ENCODE peak calls at places on chromosomes 6 and 20, in six cellular contexts. One of them, this sample, is unnamed.

GRCh38 chr6:143064996-143065683 is 4.5 kb downstream of the AIG1 start:
- DNase-seq in breast epithelium: no peak
- DNase-seq in adrenal gland: no peak
- DNase-seq in ovary: no peak
- DNase-seq in H54: no peak
- DNase-seq in HepG2: peak
- DNase-seq in this sample: no peak

GRCh38 chr20:18187020-18187419 is 49.4 kb downstream of the KAT14 start:
- DNase-seq in breast epithelium: no peak
- DNase-seq in adrenal gland: no peak
- DNase-seq in ovary: no peak
- DNase-seq in H54: no peak
- DNase-seq in HepG2: no peak
- DNase-seq in this sample: no peak

GRCh38 chr6:115932481-115932880 is 128.2 kb downstream of the FRK start:
- DNase-seq in breast epithelium: no peak
- DNase-seq in adrenal gland: no peak
- DNase-seq in ovary: no peak
- DNase-seq in H54: peak
- DNase-seq in HepG2: no peak
- DNase-seq in this sample: no peak

GRCh38 chr20:33793011-33793931 is 17.9 kb upstream of the CHMP4B start:
- DNase-seq in breast epithelium: no peak
- DNase-seq in adrenal gland: no peak
- DNase-seq in ovary: no peak
- DNase-seq in H54: no peak
- DNase-seq in HepG2: peak
- DNase-seq in this sample: no peak

GRCh38 chr6:5996701-5997419 is 9.9 kb downstream of the NRN1 start:
- DNase-seq in breast epithelium: no peak
- DNase-seq in adrenal gland: no peak
- DNase-seq in ovary: no peak
- DNase-seq in H54: no peak
- DNase-seq in HepG2: no peak
- DNase-seq in this sample: no peak

GRCh38 chr6:324729-325125 is 32.4 kb downstream of the DUSP22 start:
- DNase-seq in breast epithelium: no peak
- DNase-seq in adrenal gland: no peak
- DNase-seq in ovary: no peak
- DNase-seq in H54: no peak
- DNase-seq in HepG2: no peak
- DNase-seq in this sample: no peak

GRCh38 chr6:98871057-98871456 is 36.7 kb downstream of the POU3F2 start:
- DNase-seq in breast epithelium: no peak
- DNase-seq in adrenal gland: no peak
- DNase-seq in ovary: no peak
- DNase-seq in H54: no peak
- DNase-seq in HepG2: no peak
- DNase-seq in this sample: no peak

GRCh38 chr6:21664263-21665081 is 70.9 kb downstream of the SOX4 start:
- DNase-seq in breast epithelium: peak
- DNase-seq in adrenal gland: no peak
- DNase-seq in ovary: peak
- DNase-seq in H54: peak
- DNase-seq in HepG2: no peak
- DNase-seq in this sample: peak

GRCh38 chr6:120514544-120514943 is 819.7 kb downstream of the TBC1D32 start:
- DNase-seq in breast epithelium: no peak
- DNase-seq in adrenal gland: no peak
- DNase-seq in ovary: no peak
- DNase-seq in H54: no peak
- DNase-seq in HepG2: no peak
- DNase-seq in this sample: no peak

GRCh38 chr6:38164131-38164481 is 344.6 kb downstream of the ZFAND3 start:
- DNase-seq in breast epithelium: no peak
- DNase-seq in adrenal gland: no peak
- DNase-seq in ovary: no peak
- DNase-seq in H54: no peak
- DNase-seq in HepG2: no peak
- DNase-seq in this sample: no peak

GRCh38 chr6:74280130-74280692 is 584.2 kb downstream of the CD109 start:
- DNase-seq in breast epithelium: no peak
- DNase-seq in adrenal gland: no peak
- DNase-seq in ovary: no peak
- DNase-seq in H54: no peak
- DNase-seq in HepG2: no peak
- DNase-seq in this sample: no peak

GRCh38 chr6:38415231-38416005 is 224.3 kb downstream of the BTBD9 start:
- DNase-seq in breast epithelium: no peak
- DNase-seq in adrenal gland: no peak
- DNase-seq in ovary: no peak
- DNase-seq in H54: no peak
- DNase-seq in HepG2: no peak
- DNase-seq in this sample: no peak

GRCh38 chr6:27161115-27161514 is 86.4 kb upstream of the PRSS16 start:
- DNase-seq in breast epithelium: no peak
- DNase-seq in adrenal gland: no peak
- DNase-seq in ovary: no peak
- DNase-seq in H54: no peak
- DNase-seq in HepG2: no peak
- DNase-seq in this sample: no peak

GRCh38 chr6:1436334-1437306 is 47.2 kb downstream of the FOXF2 start:
- DNase-seq in breast epithelium: no peak
- DNase-seq in adrenal gland: peak
- DNase-seq in ovary: peak
- DNase-seq in H54: peak
- DNase-seq in HepG2: peak
- DNase-seq in this sample: no peak

GRCh38 chr6:35691027-35691824 is 2.5 kb upstream of the FKBP5 start:
- DNase-seq in breast epithelium: peak
- DNase-seq in adrenal gland: peak
- DNase-seq in ovary: peak
- DNase-seq in H54: no peak
- DNase-seq in HepG2: no peak
- DNase-seq in this sample: peak

GRCh38 chr6:16336056-16336810 is 97.8 kb downstream of the GMPR start:
- DNase-seq in breast epithelium: no peak
- DNase-seq in adrenal gland: no peak
- DNase-seq in ovary: no peak
- DNase-seq in H54: no peak
- DNase-seq in HepG2: no peak
- DNase-seq in this sample: no peak

GRCh38 chr20:23409800-23410199 is 11.5 kb downstream of the NAPB start:
- DNase-seq in breast epithelium: no peak
- DNase-seq in adrenal gland: no peak
- DNase-seq in ovary: no peak
- DNase-seq in H54: no peak
- DNase-seq in HepG2: no peak
- DNase-seq in this sample: no peak

GRCh38 chr6:76774750-76775396 is 688.4 kb downstream of the HTR1B start:
- DNase-seq in breast epithelium: no peak
- DNase-seq in adrenal gland: peak
- DNase-seq in ovary: peak
- DNase-seq in H54: no peak
- DNase-seq in HepG2: no peak
- DNase-seq in this sample: no peak

GRCh38 chr20:4820833-4821518 is 99.3 kb downstream of the PRND start:
- DNase-seq in breast epithelium: no peak
- DNase-seq in adrenal gland: no peak
- DNase-seq in ovary: peak
- DNase-seq in H54: peak
- DNase-seq in HepG2: no peak
- DNase-seq in this sample: no peak

GRCh38 chr6:158409451-158409850 is 97.2 kb downstream of the TULP4 start:
- DNase-seq in breast epithelium: no peak
- DNase-seq in adrenal gland: no peak
- DNase-seq in ovary: no peak
- DNase-seq in H54: no peak
- DNase-seq in HepG2: no peak
- DNase-seq in this sample: no peak

GRCh38 chr6:112225691-112226090 is 28.7 kb downstream of the LAMA4 start:
- DNase-seq in breast epithelium: no peak
- DNase-seq in adrenal gland: no peak
- DNase-seq in ovary: no peak
- DNase-seq in H54: no peak
- DNase-seq in HepG2: no peak
- DNase-seq in this sample: no peak

GRCh38 chr6:5214570-5215052 is 46.1 kb downstream of the LYRM4 start:
- DNase-seq in breast epithelium: no peak
- DNase-seq in adrenal gland: peak
- DNase-seq in ovary: no peak
- DNase-seq in H54: peak
- DNase-seq in HepG2: peak
- DNase-seq in this sample: no peak

GRCh38 chr20:21096321-21097043 is 9.7 kb downstream of the LINC00237 start:
- DNase-seq in breast epithelium: no peak
- DNase-seq in adrenal gland: no peak
- DNase-seq in ovary: no peak
- DNase-seq in H54: peak
- DNase-seq in HepG2: peak
- DNase-seq in this sample: no peak

GRCh38 chr6:91653954-91654843 is 1067.3 kb upstream of the MAP3K7 start:
- DNase-seq in breast epithelium: no peak
- DNase-seq in adrenal gland: no peak
- DNase-seq in ovary: no peak
- DNase-seq in H54: no peak
- DNase-seq in HepG2: no peak
- DNase-seq in this sample: no peak

GRCh38 chr6:2118136-2118535 is 127.3 kb downstream of the GMDS start:
- DNase-seq in breast epithelium: no peak
- DNase-seq in adrenal gland: no peak
- DNase-seq in ovary: no peak
- DNase-seq in H54: no peak
- DNase-seq in HepG2: no peak
- DNase-seq in this sample: no peak

GRCh38 chr20:57711826-57712225 is 2.0 kb upstream of the PMEPA1 start:
- DNase-seq in breast epithelium: no peak
- DNase-seq in adrenal gland: no peak
- DNase-seq in ovary: no peak
- DNase-seq in H54: no peak
- DNase-seq in HepG2: no peak
- DNase-seq in this sample: no peak

GRCh38 chr20:59809630-59810375 is 123.6 kb downstream of the SYCP2 start:
- DNase-seq in breast epithelium: peak
- DNase-seq in adrenal gland: no peak
- DNase-seq in ovary: no peak
- DNase-seq in H54: no peak
- DNase-seq in HepG2: no peak
- DNase-seq in this sample: no peak

GRCh38 chr20:35251613-35251940 is 25.1 kb downstream of the MMP24 start:
- DNase-seq in breast epithelium: no peak
- DNase-seq in adrenal gland: no peak
- DNase-seq in ovary: no peak
- DNase-seq in H54: no peak
- DNase-seq in HepG2: no peak
- DNase-seq in this sample: no peak

GRCh38 chr6:5302220-5302946 is 41.1 kb downstream of the FARS2 start:
- DNase-seq in breast epithelium: no peak
- DNase-seq in adrenal gland: no peak
- DNase-seq in ovary: no peak
- DNase-seq in H54: no peak
- DNase-seq in HepG2: no peak
- DNase-seq in this sample: no peak

GRCh38 chr6:43932259-43932900 is 162.4 kb downstream of the VEGFA start:
- DNase-seq in breast epithelium: no peak
- DNase-seq in adrenal gland: no peak
- DNase-seq in ovary: no peak
- DNase-seq in H54: no peak
- DNase-seq in HepG2: no peak
- DNase-seq in this sample: no peak

GRCh38 chr20:14865169-14865568 is 527.8 kb upstream of the FLRT3 start:
- DNase-seq in breast epithelium: no peak
- DNase-seq in adrenal gland: no peak
- DNase-seq in ovary: no peak
- DNase-seq in H54: no peak
- DNase-seq in HepG2: no peak
- DNase-seq in this sample: no peak

DNA sequence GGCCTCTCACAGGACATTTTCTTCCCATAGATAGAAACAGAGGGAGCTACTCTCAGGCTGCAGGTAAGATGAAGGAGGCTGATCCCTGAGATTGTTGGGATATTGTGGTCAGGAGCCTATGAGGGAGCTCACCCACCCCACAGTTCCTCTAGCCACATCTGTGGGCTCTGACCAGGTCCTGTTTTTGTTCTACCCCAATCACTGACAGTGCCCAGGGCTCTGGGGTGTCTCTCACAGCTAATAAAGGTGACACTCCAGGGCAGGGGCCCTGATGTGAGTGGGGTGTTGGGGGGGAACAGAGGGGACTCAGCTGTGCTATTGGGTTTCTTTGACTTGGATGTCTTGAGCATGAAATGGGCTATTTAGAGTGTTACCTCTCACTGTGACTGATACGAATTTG is 2.7 kb downstream of the HLA-F start:
- DNase-seq in breast epithelium: no peak
- DNase-seq in adrenal gland: no peak
- DNase-seq in ovary: no peak
- DNase-seq in H54: no peak
- DNase-seq in HepG2: no peak
- DNase-seq in this sample: no peak
- TF ChIP-seq POLR2A in breast epithelium: no peak
- TF ChIP-seq POLR2A in adrenal gland: no peak
- TF ChIP-seq POLR2A in ovary: no peak
- TF ChIP-seq POLR2A in H54: no peak
- TF ChIP-seq POLR2A in HepG2: no peak
- TF ChIP-seq POLR2A in this sample: no peak

GRCh38 chr20:32439132-32439829 is 81.2 kb downstream of the ASXL1 start:
- DNase-seq in breast epithelium: no peak
- DNase-seq in adrenal gland: no peak
- DNase-seq in ovary: peak
- DNase-seq in H54: no peak
- DNase-seq in HepG2: no peak
- DNase-seq in this sample: peak
- TF ChIP-seq POLR2A in breast epithelium: no peak
- TF ChIP-seq POLR2A in adrenal gland: no peak
- TF ChIP-seq POLR2A in ovary: no peak
- TF ChIP-seq POLR2A in H54: no peak
- TF ChIP-seq POLR2A in HepG2: no peak
- TF ChIP-seq POLR2A in this sample: no peak

GRCh38 chr20:653110-653589 is at the start of gene SRXN1:
- DNase-seq in breast epithelium: peak
- DNase-seq in adrenal gland: peak
- DNase-seq in ovary: peak
- DNase-seq in H54: peak
- DNase-seq in HepG2: peak
- DNase-seq in this sample: peak
- TF ChIP-seq POLR2A in breast epithelium: no peak
- TF ChIP-seq POLR2A in adrenal gland: peak
- TF ChIP-seq POLR2A in ovary: peak
- TF ChIP-seq POLR2A in H54: peak
- TF ChIP-seq POLR2A in HepG2: no peak
- TF ChIP-seq POLR2A in this sample: no peak

GRCh38 chr6:156780117-156780641 is 3.0 kb downstream of the ARID1B start:
- DNase-seq in breast epithelium: no peak
- DNase-seq in adrenal gland: peak
- DNase-seq in ovary: no peak
- DNase-seq in H54: peak
- DNase-seq in HepG2: peak
- DNase-seq in this sample: peak
- TF ChIP-seq POLR2A in breast epithelium: no peak
- TF ChIP-seq POLR2A in adrenal gland: peak
- TF ChIP-seq POLR2A in ovary: no peak
- TF ChIP-seq POLR2A in H54: no peak
- TF ChIP-seq POLR2A in HepG2: peak
- TF ChIP-seq POLR2A in this sample: peak